ENCODE peak calls at places on chromosomes 6 and 20, in seven cellular contexts. R, X, J, N, H, F and U are unnamed samples.

GRCh38 chr20:40648505-40649072 is 40.4 kb downstream of the MAFB start:
- DNase-seq in F (no peak), N (no peak), J (no peak), R (no peak), X (no peak), H (no peak), U (no peak)

GRCh38 chr6:113362542-113363430 is 494.4 kb upstream of the MARCKS start:
- DNase-seq in N (no peak), R (no peak), X (no peak), F (no peak), H (no peak), J (peak; percentile 47), U (no peak)

GRCh38 chr20:57877131-57877784 is 167.4 kb upstream of the PMEPA1 start:
- DNase-seq in H (no peak), X (no peak), F (no peak), N (no peak), J (no peak), R (no peak), U (no peak)

GRCh38 chr6:39420300-39421265 is 98.1 kb upstream of the KCNK16 start:
- DNase-seq in R (no peak), X (no peak), N (no peak), J (no peak), H (no peak), F (no peak), U (no peak)

GRCh38 chr20:63750807-63751470 is 11.4 kb downstream of the SLC2A4RG start:
- DNase-seq in J (no peak), H (no peak), X (peak; percentile 39), F (no peak), R (no peak), N (no peak), U (peak; percentile 45)

GRCh38 chr20:44448753-44449546 is 26.7 kb upstream of the TTPAL start:
- DNase-seq in N (no peak), R (no peak), J (peak; percentile 16), X (no peak), H (no peak), F (peak; percentile 24), U (no peak)

GRCh38 chr6:118980063-118980462 is 45.1 kb upstream of the MCM9 start:
- DNase-seq in X (no peak), F (peak; percentile 63), J (peak; percentile 62), N (peak; percentile 12), H (no peak), R (no peak), U (no peak)

GRCh38 chr6:81758221-81758620 is 5.7 kb upstream of the TENT5A start:
- DNase-seq in F (peak; percentile 85), J (peak; percentile 36), N (no peak), R (no peak), H (no peak), X (no peak), U (no peak)

GRCh38 chr20:48959902-48960550 is 38.5 kb downstream of the ARFGEF2 start:
- DNase-seq in R (no peak), X (no peak), N (no peak), J (peak; percentile 78), H (no peak), F (peak; percentile 2), U (no peak)

GRCh38 chr20:42531675-42531985 is 658.1 kb downstream of the PTPRT start:
- DNase-seq in N (no peak), X (no peak), J (no peak), F (no peak), R (no peak), H (no peak), U (no peak)

GRCh38 chr6:411402-412145 is 20.0 kb downstream of the IRF4 start:
- DNase-seq in F (no peak), R (no peak), X (no peak), N (no peak), H (no peak), J (no peak), U (no peak)

GRCh38 chr6:43150051-43150751 is 20.9 kb upstream of the SRF start:
- DNase-seq in F (no peak), R (no peak), X (no peak), H (no peak), J (no peak), N (no peak), U (no peak)

GRCh38 chr20:5784735-5785134 is 34.5 kb downstream of the SHLD1 start:
- DNase-seq in N (no peak), R (no peak), F (no peak), J (no peak), X (no peak), H (no peak), U (no peak)

GRCh38 chr20:4441191-4441590 is 280.5 kb upstream of the PRND start:
- DNase-seq in R (no peak), J (no peak), H (no peak), N (no peak), F (no peak), X (no peak), U (no peak)

GRCh38 chr20:12159266-12159665 is 241.6 kb downstream of the BTBD3 start:
- DNase-seq in F (no peak), J (no peak), N (no peak), X (no peak), H (no peak), R (no peak), U (no peak)

GRCh38 chr6:127539292-127539691 is 20.2 kb upstream of the MTCL3 start:
- DNase-seq in H (no peak), X (peak; percentile 26), J (peak; percentile 32), R (no peak), F (peak; percentile 74), N (peak; percentile 71), U (no peak)

GRCh38 chr20:48493966-48494365 is 333.8 kb downstream of the PREX1 start:
- DNase-seq in H (no peak), X (no peak), J (no peak), F (no peak), R (no peak), N (no peak), U (no peak)

GRCh38 chr6:2353412-2354137 is 108.2 kb upstream of the GMDS start:
- DNase-seq in R (peak; percentile 38), N (peak; percentile 65), X (peak; percentile 41), H (peak; percentile 65), J (peak; percentile 86), F (peak; percentile 72), U (peak; percentile 12)

GRCh38 chr20:50221501-50222323 is 31.1 kb downstream of the CEBPB start:
- DNase-seq in F (peak; percentile 97), X (no peak), N (no peak), R (no peak), J (peak; percentile 59), H (no peak), U (no peak)

GRCh38 chr20:59455392-59456341 is 148.7 kb upstream of the PHACTR3 start:
- DNase-seq in F (peak; percentile 7), N (peak; percentile 19), R (peak; percentile 18), X (no peak), J (peak; percentile 8), H (no peak), U (no peak)

GRCh38 chr6:86937219-86938079 is at the start of gene HTR1E:
- DNase-seq in F (no peak), X (peak; percentile 23), H (peak; percentile 39), R (no peak), N (peak; percentile 23), J (peak; percentile 42), U (no peak)

GRCh38 chr20:15875446-15875845 is 697.8 kb downstream of the KIF16B start:
- DNase-seq in R (no peak), X (peak; percentile 14), J (no peak), N (no peak), H (peak; percentile 28), F (no peak), U (no peak)